ENCODE peak calls at places on chromosome 7, in nine cellular contexts. D, T, P, Z, J, R, O, X and S are unnamed samples.

GRCh38 chr7:16421333-16422099 is at the start of gene CRPPA:
- DNase-seq in D (peak; percentile 21), Z (no peak), R (no peak), J (no peak), O (no peak), X (peak; percentile 42), T (peak; percentile 68), P (peak; percentile 38), S (peak; percentile 38)

GRCh38 chr7:40811666-40812065 is 676.9 kb downstream of the SUGCT start:
- DNase-seq in J (no peak), Z (no peak), D (no peak), X (no peak), P (no peak), R (no peak), T (no peak), O (no peak), S (no peak)

GRCh38 chr7:36758879-36759278 is 34.6 kb upstream of the AOAH start:
- DNase-seq in J (no peak), R (no peak), P (no peak), T (no peak), Z (no peak), X (no peak), D (no peak), O (no peak), S (no peak)

GRCh38 chr7:41779918-41780317 is 77.0 kb upstream of the INHBA start:
- DNase-seq in D (no peak), O (no peak), P (no peak), R (no peak), X (peak; percentile 19), Z (no peak), T (no peak), J (no peak), S (no peak)

GRCh38 chr7:151735854-151736402 is 141.0 kb downstream of the PRKAG2 start:
- DNase-seq in R (no peak), J (no peak), D (no peak), T (peak; percentile 84), X (peak; percentile 63), Z (no peak), P (no peak), O (no peak), S (no peak)

GRCh38 chr7:48390381-48391327 is 219.4 kb downstream of the ABCA13 start:
- DNase-seq in D (no peak), X (no peak), R (peak; percentile 49), Z (no peak), P (no peak), T (no peak), J (no peak), O (no peak), S (no peak)

GRCh38 chr7:94588090-94588489 is 67.8 kb downstream of the SGCE start:
- DNase-seq in Z (no peak), P (no peak), R (no peak), J (no peak), D (peak; percentile 13), O (no peak), T (no peak), X (no peak), S (no peak)

GRCh38 chr7:125847706-125848105 is 918.1 kb upstream of the POT1 start:
- DNase-seq in O (no peak), P (no peak), J (no peak), T (no peak), R (no peak), X (no peak), D (no peak), Z (no peak), S (no peak)

GRCh38 chr7:74305987-74306736 is 17.0 kb downstream of the CLIP2 start:
- DNase-seq in R (no peak), O (no peak), X (no peak), Z (no peak), T (peak; percentile 59), J (no peak), P (no peak), D (no peak), S (no peak)
- H3K4me3 ChIP-seq in R (no peak overlapping the region), O (peak overlapping the region; percentile 58), X (no peak overlapping the region), Z (no peak overlapping the region), T (no peak overlapping the region), J (no peak overlapping the region), P (no peak overlapping the region), D (no peak overlapping the region), S (no peak overlapping the region)

DNA sequence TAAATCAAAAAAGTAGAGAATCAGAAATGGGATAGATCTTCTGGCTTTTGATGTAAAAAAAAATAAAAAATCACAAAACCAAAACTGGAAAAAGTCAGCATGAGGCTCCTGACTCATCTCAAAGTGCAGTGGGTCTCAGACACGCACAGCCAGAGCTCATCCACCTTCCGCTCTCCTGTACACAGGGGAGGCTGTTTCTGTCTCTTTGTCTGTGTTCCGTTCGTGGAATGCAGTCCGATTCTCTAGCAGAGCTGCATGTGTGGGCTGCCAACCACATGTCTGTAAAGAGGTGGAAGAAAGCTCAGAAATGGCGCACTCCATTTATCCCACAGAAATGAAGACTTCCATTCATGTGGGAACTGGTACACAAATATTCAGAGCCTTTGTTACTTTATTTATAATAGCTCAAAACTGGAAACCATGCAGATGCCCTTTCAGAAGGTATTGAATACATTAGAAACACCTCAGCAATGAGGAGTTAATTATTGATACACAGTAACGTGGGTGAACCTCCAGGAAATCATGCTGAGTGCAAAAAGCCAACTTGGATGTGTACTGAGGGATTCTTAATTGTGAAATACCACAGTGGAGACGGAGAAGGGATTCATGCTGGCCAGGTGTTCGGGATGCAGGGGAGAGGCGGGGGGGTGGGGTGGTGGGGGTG is 123.3 kb downstream of the TRRAP start:
- DNase-seq in X (no peak), O (no peak), Z (peak; percentile 6), T (peak; percentile 24), P (no peak), R (peak; percentile 7), D (no peak), J (no peak), S (no peak)
- H3K36me3 ChIP-seq in X (peaks cover 31% of the 10 kb centered on the region), O (peaks cover 12% of the 10 kb centered on the region), Z (peaks cover 22% of the 10 kb centered on the region), T (peaks cover 29% of the 10 kb centered on the region), P (peaks cover 11% of the 10 kb centered on the region), R (no peaks in the 10 kb centered on the region), D (peaks cover 72% of the 10 kb centered on the region), J (no peaks in the 10 kb centered on the region), S (peaks cover 4% of the 10 kb centered on the region)

GRCh38 chr7:143510854-143511592 is 33.4 kb downstream of the TAS2R41 start:
- DNase-seq in Z (no peak), R (no peak), T (peak; percentile 30), J (no peak), D (no peak), X (no peak), P (no peak), O (no peak), S (no peak)
- H3K4me3 ChIP-seq in Z (no peak overlapping the region), R (peak overlapping the region; percentile 11), T (no peak overlapping the region), J (no peak overlapping the region), D (no peak overlapping the region), X (no peak overlapping the region), P (no peak overlapping the region), O (no peak overlapping the region), S (no peak overlapping the region)

DNA sequence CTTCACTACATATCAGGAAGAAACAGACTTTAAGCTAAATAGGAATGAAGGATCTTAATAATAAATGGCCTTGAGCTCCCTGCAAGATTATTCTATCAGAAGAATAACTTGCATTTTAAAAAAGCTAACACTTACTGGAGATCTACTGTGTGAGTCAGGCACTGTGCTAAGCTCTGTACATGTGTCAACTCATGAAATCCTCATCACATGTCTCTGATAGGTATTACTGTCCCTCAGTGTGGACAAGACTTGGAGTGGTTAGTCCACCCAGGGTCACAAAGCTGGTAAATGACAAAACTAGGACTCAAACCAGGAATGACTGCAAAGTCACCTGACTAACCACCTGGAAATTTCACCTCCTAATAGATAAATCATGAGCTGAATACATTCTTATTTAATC is 57.1 kb upstream of the KCTD7 start:
- DNase-seq in R (no peak), D (no peak), J (no peak), T (no peak), Z (no peak), P (no peak), O (no peak), X (no peak), S (no peak)
- H3K36me3 ChIP-seq in R (no peaks in the 10 kb centered on the region), D (peaks cover 33% of the 10 kb centered on the region), J (no peaks in the 10 kb centered on the region), T (peaks cover 2% of the 10 kb centered on the region), Z (peaks cover 19% of the 10 kb centered on the region), P (peaks cover 10% of the 10 kb centered on the region), O (peaks cover 47% of the 10 kb centered on the region), X (peaks cover 32% of the 10 kb centered on the region), S (peaks cover 3% of the 10 kb centered on the region)

DNA sequence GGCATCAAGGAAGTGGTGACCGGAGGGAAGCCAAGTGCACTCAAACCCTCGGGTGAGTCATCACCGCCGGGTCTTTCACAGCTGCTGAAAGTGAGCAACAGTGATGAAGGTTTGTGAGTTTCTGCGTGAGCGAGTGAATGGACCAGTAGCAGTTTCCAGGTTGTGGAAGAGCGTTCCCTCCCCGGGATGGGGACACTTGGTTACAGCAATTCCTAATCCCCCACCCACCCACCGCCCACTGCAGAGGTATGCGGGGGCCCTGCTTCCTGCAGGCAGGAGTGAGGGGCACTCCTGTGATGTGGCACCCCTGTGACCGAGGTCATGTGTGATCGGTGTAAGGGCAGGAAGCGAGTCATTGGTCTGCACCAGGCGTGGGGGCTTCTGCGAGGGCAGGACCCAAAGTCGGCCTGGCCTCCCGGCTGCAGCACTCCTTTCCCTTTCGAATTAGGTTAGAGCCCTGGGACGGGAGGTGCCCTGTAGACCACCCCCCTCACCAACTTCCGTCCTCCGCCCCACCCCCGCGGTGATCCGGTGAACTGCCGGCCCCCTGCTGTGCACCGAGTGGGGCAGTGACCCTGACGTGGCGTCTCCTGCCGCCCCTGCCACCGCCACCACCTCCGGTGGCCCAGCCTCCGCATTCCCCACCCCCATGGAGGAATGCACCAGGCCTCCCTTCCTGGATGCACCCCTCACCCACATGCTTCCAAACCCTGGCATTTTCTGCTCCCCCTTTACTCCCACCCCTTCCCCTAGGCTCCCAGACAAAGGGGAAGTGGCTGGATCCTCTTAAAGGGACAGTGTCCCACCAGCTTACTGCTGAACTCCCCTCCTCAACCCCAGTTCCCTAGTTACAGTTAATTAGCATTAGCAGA is 10.9 kb downstream of the LIMK1 start:
- DNase-seq in R (peak; percentile 64), Z (peak; percentile 96), T (peak; percentile 96), D (peak; percentile 95), P (peak; percentile 33), J (peak; percentile 82), O (peak; percentile 93), X (peak; percentile 83), S (peak; percentile 96)
- H3K4me3 ChIP-seq in R (peak overlapping the region; percentile 32), Z (peak overlapping the region; percentile 31), T (peak overlapping the region; percentile 32), D (peak overlapping the region; percentile 21), P (peak overlapping the region; percentile 77), J (peak overlapping the region; percentile 21), O (peak overlapping the region; percentile 23), X (peak overlapping the region; percentile 77), S (no peak overlapping the region)